ENCODE peak calls at places on chromosomes 6 and 20, in ten cellular contexts. N, T, K, O, D, U, R, V, M and F are unnamed samples.
A peak's percentile ranks its signal among the peaks of the same experiment; 100 is the strongest.

GRCh38 chr6:109512271-109512817 is 29.3 kb upstream of the ZBTB24 start:
- DNase-seq in U (peak; percentile 35), K (no peak), T (no peak), D (no peak), V (no peak), O (no peak), R (no peak), M (no peak), N (no peak), F (no peak)

GRCh38 chr20:56400001-56400640 is 7.7 kb downstream of the CSTF1 start:
- DNase-seq in R (peak; percentile 81), T (peak; percentile 70), V (peak; percentile 51), K (peak; percentile 24), U (peak; percentile 91), M (peak; percentile 55), O (no peak), D (peak; percentile 66), N (peak; percentile 44), F (no peak)

GRCh38 chr6:53734473-53735299 is 60.1 kb upstream of the LRRC1 start:
- DNase-seq in V (peak; percentile 71), K (peak; percentile 78), U (peak; percentile 50), O (no peak), R (peak; percentile 84), T (peak; percentile 26), D (no peak), M (peak; percentile 88), N (no peak), F (peak; percentile 29)

GRCh38 chr20:57292611-57293010 is 26.2 kb upstream of the BMP7 start:
- DNase-seq in T (no peak), O (no peak), M (no peak), D (no peak), K (no peak), N (no peak), V (no peak), R (no peak), U (no peak), F (no peak)

GRCh38 chr6:35318200-35318844 is 20.7 kb downstream of the DEF6 start:
- DNase-seq in O (peak; percentile 82), R (peak; percentile 98), K (peak; percentile 96), V (peak; percentile 46), M (no peak), T (no peak), D (peak; percentile 52), N (no peak), U (peak; percentile 79), F (peak; percentile 87)

GRCh38 chr6:105487040-105487787 is 84.3 kb upstream of the PREP start:
- DNase-seq in R (no peak), U (no peak), K (no peak), V (no peak), M (no peak), O (no peak), D (no peak), T (no peak), N (no peak), F (no peak)

GRCh38 chr20:44601801-44602204 is 19.4 kb downstream of the PKIG start:
- DNase-seq in T (no peak), R (no peak), N (no peak), U (peak; percentile 93), O (peak; percentile 84), V (peak; percentile 55), D (peak; percentile 93), M (no peak), K (no peak), F (no peak)

GRCh38 chr6:136494710-136495109 is 55.5 kb downstream of the MAP7 start:
- DNase-seq in M (no peak), O (no peak), T (no peak), R (no peak), D (no peak), V (no peak), N (no peak), K (no peak), U (no peak), F (no peak)

GRCh38 chr20:62906647-62907375 is 19.5 kb downstream of the DIDO1 start:
- DNase-seq in O (no peak), T (no peak), U (no peak), N (no peak), V (no peak), K (no peak), D (no peak), M (no peak), R (no peak), F (no peak)

GRCh38 chr6:18126116-18126515 is 3.6 kb upstream of the NHLRC1 start:
- DNase-seq in T (no peak), K (no peak), U (peak; percentile 18), V (no peak), D (no peak), N (no peak), O (no peak), R (no peak), M (no peak), F (no peak)

GRCh38 chr6:97586344-97586743 is 303.3 kb upstream of the MMS22L start:
- DNase-seq in V (peak; percentile 26), R (peak; percentile 3), K (peak; percentile 22), M (no peak), U (peak; percentile 1), T (no peak), O (no peak), D (no peak), N (no peak), F (no peak)

GRCh38 chr6:119842191-119842590 is 492.6 kb upstream of the MAN1A1 start:
- DNase-seq in M (no peak), T (no peak), V (no peak), O (no peak), U (no peak), K (no peak), D (no peak), R (no peak), N (no peak), F (no peak)

GRCh38 chr6:162032620-162033019 is 694.9 kb downstream of the PRKN start:
- DNase-seq in O (no peak), K (no peak), T (no peak), M (no peak), N (no peak), D (peak; percentile 31), U (peak; percentile 50), V (no peak), R (no peak), F (no peak)

GRCh38 chr6:132132911-132133639 is 181.9 kb upstream of the CCN2 start:
- DNase-seq in O (no peak), M (no peak), U (peak; percentile 51), R (no peak), N (no peak), V (peak; percentile 65), K (no peak), D (no peak), T (no peak), F (no peak)